ENCODE peak calls at places on chromosomes 6 and 20, in seven cellular contexts. One of them, this sample, is unnamed.

GRCh38 chr6:44859901-44860410 is 468.2 kb upstream of the RUNX2 start:
- DNase-seq in colonic mucosa: no peak
- DNase-seq in LNCaP clone FGC: no peak
- DNase-seq in T1000: no peak
- DNase-seq in M059J: no peak
- DNase-seq in NCI-H2081: no peak
- DNase-seq in PC-9: no peak
- DNase-seq in this sample: no peak

GRCh38 chr6:16947461-16948159 is 154.2 kb upstream of the STMND1 start:
- DNase-seq in colonic mucosa: peak; percentile 33
- DNase-seq in LNCaP clone FGC: peak; percentile 90
- DNase-seq in T1000: peak; percentile 51
- DNase-seq in M059J: peak; percentile 99
- DNase-seq in NCI-H2081: no peak
- DNase-seq in PC-9: peak; percentile 70
- DNase-seq in this sample: peak; percentile 64

GRCh38 chr6:14365393-14365792 is 247.8 kb downstream of the CD83 start:
- DNase-seq in colonic mucosa: no peak
- DNase-seq in LNCaP clone FGC: no peak
- DNase-seq in T1000: no peak
- DNase-seq in M059J: no peak
- DNase-seq in NCI-H2081: no peak
- DNase-seq in PC-9: no peak
- DNase-seq in this sample: peak; percentile 47

GRCh38 chr20:3687655-3688054 is 5.8 kb upstream of the ADAM33 start:
- DNase-seq in colonic mucosa: no peak
- DNase-seq in LNCaP clone FGC: no peak
- DNase-seq in T1000: no peak
- DNase-seq in M059J: peak; percentile 78
- DNase-seq in NCI-H2081: no peak
- DNase-seq in PC-9: no peak
- DNase-seq in this sample: peak; percentile 54

GRCh38 chr6:3194535-3195376 is 32.7 kb downstream of the TUBB2B start:
- DNase-seq in colonic mucosa: no peak
- DNase-seq in LNCaP clone FGC: no peak
- DNase-seq in T1000: no peak
- DNase-seq in M059J: peak; percentile 69
- DNase-seq in NCI-H2081: peak; percentile 21
- DNase-seq in PC-9: no peak
- DNase-seq in this sample: no peak

GRCh38 chr6:43291708-43292107 is 6.4 kb upstream of the SLC22A7 start:
- DNase-seq in colonic mucosa: no peak
- DNase-seq in LNCaP clone FGC: no peak
- DNase-seq in T1000: no peak
- DNase-seq in M059J: no peak
- DNase-seq in NCI-H2081: no peak
- DNase-seq in PC-9: no peak
- DNase-seq in this sample: no peak

GRCh38 chr6:136751478-136751956 is 40.8 kb downstream of the MAP3K5 start:
- DNase-seq in colonic mucosa: peak; percentile 45
- DNase-seq in LNCaP clone FGC: no peak
- DNase-seq in T1000: no peak
- DNase-seq in M059J: no peak
- DNase-seq in NCI-H2081: no peak
- DNase-seq in PC-9: no peak
- DNase-seq in this sample: no peak

GRCh38 chr6:138597336-138597735 is 98.0 kb upstream of the NHSL1 start:
- DNase-seq in colonic mucosa: no peak
- DNase-seq in LNCaP clone FGC: no peak
- DNase-seq in T1000: no peak
- DNase-seq in M059J: no peak
- DNase-seq in NCI-H2081: no peak
- DNase-seq in PC-9: no peak
- DNase-seq in this sample: no peak

GRCh38 chr6:142913511-142914047 is 31.4 kb downstream of the HIVEP2 start:
- DNase-seq in colonic mucosa: no peak
- DNase-seq in LNCaP clone FGC: no peak
- DNase-seq in T1000: no peak
- DNase-seq in M059J: no peak
- DNase-seq in NCI-H2081: no peak
- DNase-seq in PC-9: no peak
- DNase-seq in this sample: no peak

GRCh38 chr6:159807150-159807859 is 7.2 kb downstream of the PNLDC1 start:
- DNase-seq in colonic mucosa: no peak
- DNase-seq in LNCaP clone FGC: no peak
- DNase-seq in T1000: no peak
- DNase-seq in M059J: peak; percentile 18
- DNase-seq in NCI-H2081: no peak
- DNase-seq in PC-9: peak; percentile 18
- DNase-seq in this sample: peak; percentile 28

GRCh38 chr20:31785089-31785488 is 34.1 kb upstream of the MYLK2 start:
- DNase-seq in colonic mucosa: no peak
- DNase-seq in LNCaP clone FGC: no peak
- DNase-seq in T1000: no peak
- DNase-seq in M059J: no peak
- DNase-seq in NCI-H2081: no peak
- DNase-seq in PC-9: no peak
- DNase-seq in this sample: no peak

GRCh38 chr20:3679749-3680700 is 1.8 kb downstream of the ADAM33 start:
- DNase-seq in colonic mucosa: peak; percentile 41
- DNase-seq in LNCaP clone FGC: no peak
- DNase-seq in T1000: peak; percentile 42
- DNase-seq in M059J: peak; percentile 80
- DNase-seq in NCI-H2081: no peak
- DNase-seq in PC-9: no peak
- DNase-seq in this sample: no peak

GRCh38 chr20:1377984-1378742 is 14.7 kb downstream of the FKBP1A start:
- DNase-seq in colonic mucosa: no peak
- DNase-seq in LNCaP clone FGC: no peak
- DNase-seq in T1000: no peak
- DNase-seq in M059J: peak; percentile 97
- DNase-seq in NCI-H2081: no peak
- DNase-seq in PC-9: peak; percentile 59
- DNase-seq in this sample: peak; percentile 87

GRCh38 chr6:113629940-113630339 is 227.2 kb upstream of the MARCKS start:
- DNase-seq in colonic mucosa: no peak
- DNase-seq in LNCaP clone FGC: no peak
- DNase-seq in T1000: no peak
- DNase-seq in M059J: no peak
- DNase-seq in NCI-H2081: no peak
- DNase-seq in PC-9: no peak
- DNase-seq in this sample: no peak

GRCh38 chr20:33896509-33896908 is 85.4 kb downstream of the CHMP4B start:
- DNase-seq in colonic mucosa: no peak
- DNase-seq in LNCaP clone FGC: no peak
- DNase-seq in T1000: no peak
- DNase-seq in M059J: peak; percentile 85
- DNase-seq in NCI-H2081: no peak
- DNase-seq in PC-9: no peak
- DNase-seq in this sample: peak; percentile 44

This sample was measured in renal cortical epithelial cell.